ENCODE peak calls at places on chromosomes 5 and 9, in eight cellular contexts. Q, S, V, A, C, W, O and K are unnamed samples.

GRCh38 chr9:112753725-112754124 is 3.2 kb downstream of the SNX30 start:
- DNase-seq in O (no peak), V (no peak), A (no peak), C (no peak), W (no peak), S (no peak), Q (no peak), K (no peak)

GRCh38 chr9:121440265-121440664 is 59.4 kb downstream of the GGTA1 start:
- DNase-seq in O (no peak), S (no peak), Q (no peak), V (no peak), W (no peak), A (no peak), C (peak), K (no peak)

GRCh38 chr9:108225371-108225905 is 630.3 kb downstream of the ACTL7B start:
- DNase-seq in S (no peak), A (no peak), O (no peak), W (no peak), Q (no peak), C (no peak), V (no peak), K (no peak)

GRCh38 chr5:143016777-143017374 is 246.7 kb downstream of the ARHGAP26 start:
- DNase-seq in A (no peak), W (peak), Q (no peak), V (no peak), S (no peak), O (no peak), C (no peak), K (no peak)

GRCh38 chr5:34660444-34660843 is 4.3 kb downstream of the RAI14 start:
- DNase-seq in W (no peak), C (no peak), A (no peak), Q (no peak), O (no peak), V (no peak), S (no peak), K (no peak)

GRCh38 chr5:8729437-8729836 is 816.4 kb downstream of the SEMA5A start:
- DNase-seq in V (no peak), W (no peak), C (no peak), A (no peak), O (no peak), S (no peak), Q (no peak), K (no peak)

GRCh38 chr5:45741110-45741509 is 44.9 kb upstream of the HCN1 start:
- DNase-seq in Q (no peak), C (no peak), S (no peak), A (no peak), V (no peak), W (no peak), O (no peak), K (no peak)

GRCh38 chr5:38403407-38403806 is 145.0 kb downstream of the EGFLAM start:
- DNase-seq in C (no peak), W (no peak), S (no peak), V (no peak), Q (no peak), A (no peak), O (no peak), K (no peak)

GRCh38 chr5:132020568-132021339 is 9.3 kb upstream of the ACSL6 start:
- DNase-seq in A (no peak), Q (no peak), C (no peak), O (no peak), V (no peak), W (no peak), S (peak), K (no peak)

GRCh38 chr9:130887494-130888144 is 9.0 kb downstream of the QRFP start:
- DNase-seq in W (no peak), S (no peak), Q (no peak), V (no peak), A (no peak), C (no peak), O (no peak), K (no peak)

GRCh38 chr5:42656661-42657035 is 100.0 kb upstream of the CCDC152 start:
- DNase-seq in V (no peak), O (no peak), A (no peak), W (no peak), S (no peak), Q (no peak), C (no peak), K (no peak)
- H3K27ac ChIP-seq in V (no peak), O (no peak), A (no peak), W (no peak), S (no peak), Q (no peak), C (no peak), K (no peak)

DNA sequence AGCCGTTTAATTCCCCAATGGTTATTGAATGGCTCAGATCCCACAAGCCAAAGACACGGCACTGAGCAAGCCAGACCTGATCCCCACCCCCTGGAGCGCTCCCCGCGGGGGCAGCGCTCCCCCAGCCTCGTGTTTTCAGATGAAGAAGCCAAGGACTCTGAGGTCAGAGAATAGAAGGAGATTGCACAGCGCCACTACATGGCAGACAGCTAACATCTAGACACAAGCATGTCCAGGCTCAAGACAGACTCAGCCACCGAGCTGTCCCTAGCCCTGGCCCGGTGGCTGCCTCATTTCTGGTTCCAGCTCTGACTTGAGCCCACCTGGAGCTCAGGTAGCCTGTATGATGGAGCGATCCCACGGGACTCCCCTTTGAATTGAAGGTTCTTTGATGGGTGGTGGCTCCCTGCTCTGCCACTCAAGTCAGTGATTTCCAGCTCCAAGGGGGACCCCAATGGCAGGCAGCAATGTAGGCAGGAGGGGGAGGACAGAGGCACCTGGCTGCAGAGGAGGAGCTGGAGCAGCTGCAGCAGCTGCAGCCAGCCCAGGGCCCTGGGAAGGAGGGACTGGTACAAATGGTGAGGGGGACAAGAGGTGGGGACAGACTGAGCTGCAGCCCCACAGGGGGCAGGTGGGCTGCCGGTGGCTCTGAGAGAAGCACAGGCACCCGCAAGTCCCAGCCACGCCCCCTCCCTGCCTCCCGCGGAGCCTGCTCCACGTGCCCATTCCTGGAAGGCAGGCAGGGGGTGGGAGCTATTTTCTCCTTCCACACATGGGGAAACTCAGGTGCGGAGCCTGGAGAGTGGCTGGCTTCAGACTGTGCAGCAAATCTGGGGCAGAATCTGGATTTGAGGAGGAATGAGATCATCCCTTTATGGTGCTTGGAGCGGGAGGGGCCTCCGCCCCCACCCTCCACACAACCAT is 40.2 kb downstream of the NTNG2 start:
- DNase-seq in V (no peak), C (no peak), S (no peak), W (no peak), Q (no peak), O (no peak), A (no peak), K (peak)
- TF ChIP-seq CTCF in V (no peak), C (peak), S (no peak), W (no peak), Q (no peak), O (no peak), A (no peak), K (no peak)

DNA sequence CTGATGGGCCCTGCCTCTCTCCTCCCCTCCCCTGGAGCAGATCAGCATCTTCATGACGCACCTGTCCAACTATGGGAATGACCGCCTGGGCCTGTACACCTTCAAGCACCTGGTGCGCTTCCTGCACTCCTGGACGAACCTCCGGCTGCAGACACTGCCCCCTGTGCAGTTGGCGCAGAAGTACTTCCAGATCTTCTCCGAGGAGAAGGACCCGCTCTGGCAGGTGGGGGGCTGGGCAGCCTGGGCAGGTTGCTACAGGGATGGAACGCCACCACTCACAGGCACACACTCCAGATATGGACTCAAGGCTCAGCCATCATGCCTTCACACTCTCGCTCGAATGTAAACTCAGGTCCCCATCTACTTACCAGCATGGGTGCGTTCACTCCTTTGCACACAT is 32.1 kb downstream of the NDST1 start:
- DNase-seq in S (no peak), O (no peak), Q (no peak), W (no peak), A (no peak), V (no peak), C (no peak), K (no peak)
- TF ChIP-seq POLR2A in S (no peak), O (no peak), Q (no peak), W (no peak), A (no peak), V (no peak), C (no peak), K (no peak)

GRCh38 chr5:83974151-83974822 is 253.6 kb upstream of the HAPLN1 start:
- DNase-seq in V (no peak), A (no peak), S (no peak), Q (no peak), O (no peak), C (no peak), W (no peak), K (no peak)
- H3K27ac ChIP-seq in V (no peak), A (no peak), S (no peak), Q (no peak), O (no peak), C (no peak), W (no peak), K (no peak)

GRCh38 chr5:172145870-172146747 is 41.9 kb downstream of the STK10 start:
- DNase-seq in C (no peak), A (no peak), V (no peak), S (no peak), W (no peak), O (no peak), Q (no peak), K (no peak)
- TF ChIP-seq CTCF in C (no peak), A (no peak), V (no peak), S (no peak), W (no peak), O (no peak), Q (no peak), K (no peak)

GRCh38 chr5:69166686-69167487 is at the start of gene CCNB1:
- DNase-seq in C (peak), A (peak), O (peak), W (peak), V (peak), S (peak), Q (peak), K (peak)

GRCh38 chr5:69170969-69171368 is 4.0 kb downstream of the CCNB1 start:
- DNase-seq in C (no peak), S (no peak), A (no peak), O (no peak), Q (no peak), W (no peak), V (no peak), K (no peak)

DNA sequence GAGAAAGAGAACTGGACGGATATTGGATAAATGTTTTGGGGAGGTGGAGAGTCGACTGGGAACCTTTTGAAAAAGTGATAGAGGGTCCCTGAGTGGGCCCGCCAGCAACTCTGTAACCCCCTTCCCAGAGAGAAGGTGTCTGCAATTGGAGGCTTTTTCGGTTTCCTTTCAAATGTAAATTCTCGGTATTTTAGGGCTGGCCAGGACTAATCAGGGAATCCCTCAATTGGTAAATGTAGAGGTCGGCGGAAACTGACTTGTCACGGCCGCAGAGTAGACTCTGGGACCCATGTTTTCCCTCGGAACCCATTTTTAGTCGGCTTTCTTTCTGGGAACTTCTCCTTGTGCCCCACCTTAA is 517 bp downstream of the CCNB1 start:
- DNase-seq in V (no peak), W (no peak), Q (no peak), S (no peak), A (no peak), O (no peak), C (no peak), K (no peak)
- TF ChIP-seq POLR2A in V (no peak), W (no peak), Q (no peak), S (no peak), A (no peak), O (no peak), C (no peak), K (no peak)

GRCh38 chr5:33067291-33067690 is 356.2 kb downstream of the NPR3 start:
- DNase-seq in V (no peak), A (no peak), O (no peak), Q (no peak), C (no peak), W (no peak), S (no peak), K (no peak)
- H3K27ac ChIP-seq in V (no peak), A (no peak), O (no peak), Q (no peak), C (no peak), W (no peak), S (no peak), K (no peak)

DNA sequence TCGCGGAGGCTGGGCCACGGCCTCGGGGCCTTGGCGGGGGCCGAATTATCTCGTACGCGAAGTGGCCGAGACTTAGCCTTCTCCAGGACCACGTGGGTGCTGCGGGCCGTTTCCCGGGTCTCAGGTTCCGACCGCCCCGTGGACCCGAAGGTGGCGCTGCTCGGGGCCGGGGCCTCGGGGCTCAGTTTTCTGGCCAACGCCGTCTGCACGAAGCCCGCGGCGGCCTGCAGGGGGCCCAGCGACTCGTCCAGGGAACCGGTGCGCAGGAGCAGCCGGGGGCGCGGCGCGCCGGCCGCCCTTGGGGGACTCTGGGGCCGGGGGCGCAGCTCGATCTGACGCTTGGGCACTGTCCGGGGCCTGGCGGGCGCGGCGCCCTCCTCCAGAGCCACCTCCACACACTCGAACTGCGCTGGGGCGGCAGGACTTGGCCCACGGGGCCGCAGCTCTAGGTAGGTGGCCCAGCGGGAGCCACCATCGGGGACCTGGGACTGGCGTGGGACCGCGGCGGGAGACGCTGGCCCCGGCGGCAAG is 716 bp downstream of the PROB1 start:
- DNase-seq in W (no peak), O (no peak), S (no peak), Q (peak), C (no peak), V (peak), A (no peak), K (no peak)
- TF ChIP-seq CTCF in W (peak), O (no peak), S (peak), Q (peak), C (no peak), V (peak), A (no peak), K (no peak)

DNA sequence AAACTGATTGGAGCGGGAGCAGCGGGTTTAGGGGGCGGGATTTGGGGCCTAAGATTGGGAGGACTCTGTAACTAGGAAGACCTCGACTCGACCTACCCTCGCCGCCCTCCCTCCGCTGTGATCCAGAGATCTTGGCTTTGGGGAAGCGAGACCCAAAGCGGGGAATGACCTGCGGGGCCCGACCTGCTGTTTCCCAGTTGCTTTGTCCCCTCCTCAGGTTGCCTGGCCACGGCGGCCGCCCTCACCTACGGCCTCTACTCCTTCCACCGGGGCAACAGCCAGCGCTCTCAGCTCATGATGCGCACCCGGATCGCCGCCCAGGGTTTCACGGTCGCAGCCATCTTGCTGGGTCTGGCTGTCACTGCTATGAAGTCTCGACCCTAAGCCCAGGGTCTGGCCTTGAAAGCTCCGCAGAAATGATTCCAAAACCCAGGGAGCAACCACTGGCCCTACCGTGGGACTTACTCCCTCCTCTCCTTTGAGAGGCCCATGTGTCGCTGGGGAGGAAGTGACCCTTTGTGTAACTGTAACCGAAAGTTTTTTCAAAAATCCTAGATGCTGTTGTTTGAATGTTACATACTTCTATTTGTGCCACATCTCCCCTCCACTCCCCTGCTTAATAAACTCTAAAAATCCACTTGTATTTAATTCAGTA is 690 bp downstream of the HIGD2A start:
- DNase-seq in Q (no peak), A (no peak), W (no peak), C (no peak), S (no peak), V (no peak), O (no peak), K (no peak)
- TF ChIP-seq POLR2A in Q (peak), A (peak), W (peak), C (peak), S (peak), V (peak), O (peak), K (peak)

GRCh38 chr9:32882616-32883015 is 99.3 kb downstream of the TMEM215 start:
- DNase-seq in O (no peak), W (no peak), Q (no peak), A (no peak), C (no peak), S (no peak), V (no peak), K (no peak)

GRCh38 chr9:32877103-32877502 is 93.8 kb downstream of the TMEM215 start:
- DNase-seq in V (peak), Q (no peak), W (no peak), O (no peak), C (no peak), S (no peak), A (no peak), K (no peak)

GRCh38 chr9:32877639-32878217 is 94.4 kb downstream of the TMEM215 start:
- DNase-seq in S (no peak), A (no peak), O (no peak), W (no peak), V (no peak), C (no peak), Q (no peak), K (no peak)

GRCh38 chr9:32881948-32882347 is 98.6 kb downstream of the TMEM215 start:
- DNase-seq in V (no peak), C (no peak), O (no peak), W (no peak), S (no peak), Q (no peak), A (no peak), K (no peak)

DNA sequence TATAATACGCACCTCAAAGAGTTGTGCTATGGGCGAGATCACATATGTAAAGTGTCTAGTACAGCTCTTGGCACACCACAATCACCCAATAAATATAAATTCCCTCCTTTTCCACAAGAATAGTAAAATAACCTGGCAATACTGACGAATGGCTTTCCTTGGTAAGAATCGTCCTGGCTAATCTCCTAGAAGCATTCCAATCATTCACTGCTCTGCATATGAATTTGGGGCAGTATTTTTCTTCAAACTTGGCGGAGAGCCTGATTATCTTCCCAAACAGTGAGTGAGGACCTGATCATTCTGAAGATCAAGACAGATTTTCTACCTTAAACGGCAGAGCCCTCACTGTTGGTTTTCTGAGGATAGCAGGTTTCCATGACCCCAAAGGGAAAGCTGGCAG is 96.0 kb downstream of the TMEM215 start:
- DNase-seq in Q (no peak), A (no peak), O (no peak), V (no peak), W (no peak), S (no peak), C (no peak), K (no peak)
- H3K27ac ChIP-seq in Q (no peak), A (no peak), O (no peak), V (no peak), W (no peak), S (no peak), C (no peak), K (no peak)